ENCODE peak calls at places on chromosome 17, in four cellular contexts. Q is upper lobe of right lung, S is cardiac fibroblast, I is heart left ventricle. W is an unnamed sample.

GRCh38 chr17:56667925-56668324 is 74.4 kb downstream of the NOG start:
- DNase-seq in I (no peak), Q (no peak), S (no peak), W (no peak)

GRCh38 chr17:61405047-61405685 is 5.5 kb downstream of the TBX2 start:
- DNase-seq in I (no peak), S (peak; percentile 41), Q (no peak), W (no peak)

GRCh38 chr17:58760248-58760647 is 4.6 kb downstream of the PPM1E start:
- DNase-seq in I (no peak), S (no peak), Q (no peak), W (no peak)

GRCh38 chr17:30235386-30236296 is at the start of gene SLC6A4:
- DNase-seq in Q (no peak), S (no peak), I (no peak), W (no peak)

GRCh38 chr17:50221500-50222480 is 20.4 kb upstream of the COL1A1 start:
- DNase-seq in S (peak; percentile 66), Q (peak; percentile 93), I (no peak), W (peak; percentile 86)

GRCh38 chr17:50028207-50029120 is 27.4 kb upstream of the ITGA3 start:
- DNase-seq in S (peak; percentile 49), I (no peak), Q (peak; percentile 79), W (peak; percentile 46)

GRCh38 chr17:42098747-42099399 is 600 bp upstream of the ZNF385C start:
- DNase-seq in Q (no peak), S (no peak), I (no peak), W (no peak)

GRCh38 chr17:81665205-81666091 is 957 bp downstream of the OXLD1 start:
- DNase-seq in S (peak; percentile 28), Q (peak; percentile 78), I (no peak), W (peak; percentile 34)

GRCh38 chr17:51050291-51051033 is 70.2 kb downstream of the SPAG9 start:
- DNase-seq in I (no peak), S (peak; percentile 38), Q (no peak), W (no peak)

GRCh38 chr17:77914440-77915254 is 43.9 kb upstream of the TNRC6C start:
- DNase-seq in I (no peak), Q (no peak), S (no peak), W (peak; percentile 62)
- TF ChIP-seq CTCF in I (no peak), Q (no peak), S (no peak), W (no peak)

GRCh38 chr17:63151981-63152523 is 186.0 kb downstream of the TANC2 start:
- DNase-seq in I (no peak), S (no peak), Q (no peak), W (peak; percentile 55)
- H3K4me3 ChIP-seq in I (no peak overlapping the region), S (no peak overlapping the region), Q (no peak overlapping the region), W (no peak overlapping the region)

GRCh38 chr17:7479389-7480192 is at the start of gene ZBTB4:
- DNase-seq in I (peak; percentile 81), Q (peak; percentile 87), S (peak; percentile 39), W (peak; percentile 41)
- TF ChIP-seq CTCF in I (no peak), Q (no peak), S (no peak), W (no peak)

DNA sequence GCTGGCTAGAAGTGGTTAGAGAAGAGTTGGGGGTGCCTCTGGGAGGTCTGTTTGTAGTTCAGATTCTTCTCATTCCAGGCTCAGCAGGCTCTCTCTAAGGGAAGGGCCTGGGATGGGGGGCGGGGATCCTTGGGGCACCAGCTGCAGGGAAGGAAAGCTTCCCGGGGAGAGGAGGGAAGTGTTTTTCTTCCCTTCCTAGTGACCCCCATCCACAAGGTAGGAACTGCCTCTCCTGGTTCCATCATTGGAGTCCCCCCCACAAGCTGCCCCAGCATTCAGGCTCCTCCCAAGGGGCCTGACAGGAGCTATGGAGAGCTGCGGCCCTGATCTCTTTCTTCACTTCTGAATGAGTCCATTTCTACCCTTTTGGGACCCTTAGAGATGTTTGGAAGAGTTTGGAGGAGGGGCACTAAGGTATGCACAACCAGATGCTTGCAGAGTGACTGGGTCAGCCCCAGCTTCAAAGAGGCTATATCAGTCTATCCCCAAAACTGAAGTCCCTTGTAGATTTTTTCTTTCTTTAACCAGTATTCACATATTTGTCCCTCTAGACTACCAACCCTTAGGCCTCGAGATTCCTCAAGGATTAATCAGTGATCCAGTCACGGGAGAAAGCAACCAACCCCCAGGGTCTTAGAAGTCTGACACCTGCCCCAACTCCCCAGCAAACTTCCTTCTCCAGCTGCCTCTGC is 13.9 kb upstream of the FZD2 start:
- DNase-seq in Q (no peak), S (peak; percentile 80), I (no peak), W (peak; percentile 95)
- H3K4me3 ChIP-seq in Q (no peak overlapping the region), S (no peak overlapping the region), I (no peak overlapping the region), W (no peak overlapping the region)

DNA sequence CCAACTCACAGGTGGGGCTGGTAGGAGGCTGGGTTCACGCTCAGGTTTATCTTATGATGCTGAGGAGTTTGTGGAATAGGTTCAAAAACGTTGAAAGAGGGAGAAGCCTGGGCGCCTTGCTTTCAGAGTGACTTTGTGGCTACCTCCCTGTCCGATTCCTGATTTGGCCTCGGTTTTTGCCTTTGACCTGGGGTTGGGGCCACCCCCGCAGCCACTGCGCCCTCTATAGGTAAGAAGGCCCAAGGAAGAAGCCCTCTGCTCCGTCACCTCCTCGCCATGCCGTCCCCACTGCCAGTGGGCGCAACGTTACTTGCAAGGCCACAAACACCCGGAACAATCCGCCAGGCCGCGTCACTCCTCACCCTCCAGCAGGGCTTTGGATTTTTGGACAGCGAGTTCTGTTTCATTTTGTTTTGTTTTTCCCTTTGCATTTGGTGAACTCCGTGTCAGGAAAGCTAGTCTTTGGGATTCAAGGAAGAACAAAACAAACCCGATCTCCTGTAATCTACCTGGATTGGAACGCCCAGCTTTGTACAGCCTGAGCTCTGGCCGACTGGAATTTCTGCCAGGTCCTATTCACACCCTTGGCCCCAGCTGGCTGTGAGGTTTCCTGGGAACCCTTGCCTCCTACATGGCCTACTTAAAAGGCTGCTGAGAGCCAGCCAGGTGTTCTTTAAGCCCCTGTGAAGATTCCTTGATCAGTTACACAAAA is 60.7 kb downstream of the TBC1D16 start:
- DNase-seq in S (no peak), I (no peak), Q (peak; percentile 63), W (no peak)
- TF ChIP-seq CTCF in S (no peak), I (no peak), Q (peak; percentile 9), W (peak; percentile 41)

DNA sequence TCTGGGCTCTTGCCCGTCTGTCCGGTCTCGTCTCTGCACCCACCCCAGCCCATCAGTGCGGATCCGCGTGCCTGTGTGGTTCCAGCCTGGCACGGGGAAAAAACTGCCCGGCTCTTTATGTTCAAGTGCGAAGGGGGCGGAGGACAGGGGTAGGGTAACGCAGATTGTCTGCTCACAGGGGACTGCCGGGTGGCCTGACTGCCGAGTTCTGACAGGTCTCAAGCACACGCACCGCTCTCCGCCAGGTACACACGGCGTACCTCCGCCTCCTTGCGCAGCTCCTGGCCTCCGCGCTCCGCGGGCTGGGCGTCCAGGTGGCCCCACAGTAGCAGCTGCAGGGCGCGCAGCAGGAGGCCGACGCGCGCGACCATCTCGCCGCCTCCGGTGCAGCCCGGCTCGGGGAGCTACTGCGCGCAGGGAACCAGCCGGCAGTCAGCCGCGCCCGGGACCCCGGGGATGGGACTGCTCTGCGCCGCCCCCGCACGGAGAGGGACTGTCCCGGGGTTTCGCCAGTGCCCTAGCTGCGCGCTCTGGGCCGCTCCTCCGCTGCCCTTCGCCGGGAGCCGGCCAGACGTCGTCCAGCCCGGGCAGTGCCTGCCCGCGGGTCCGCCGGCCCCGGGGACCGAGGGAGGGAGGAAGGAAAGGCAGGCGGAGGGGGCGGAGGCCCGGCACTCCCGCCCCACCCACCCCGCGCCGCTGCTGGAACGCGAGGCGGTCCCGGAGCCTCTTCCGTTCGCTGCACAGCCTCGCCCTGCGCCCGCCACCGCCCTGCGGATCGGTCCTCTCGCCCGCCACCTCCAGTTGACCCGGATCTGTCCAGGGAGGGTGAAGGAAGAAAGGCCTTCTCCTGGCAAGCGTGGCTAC is at the start of gene MMP28:
- DNase-seq in Q (peak; percentile 88), S (peak; percentile 13), I (peak; percentile 48), W (no peak)
- H3K4me3 ChIP-seq in Q (peak within 1 kb of the TSS; percentile 64), S (peak within 1 kb of the TSS; percentile 43), I (peak within 1 kb of the TSS; percentile 63), W (peak within 1 kb of the TSS; percentile 56)

DNA sequence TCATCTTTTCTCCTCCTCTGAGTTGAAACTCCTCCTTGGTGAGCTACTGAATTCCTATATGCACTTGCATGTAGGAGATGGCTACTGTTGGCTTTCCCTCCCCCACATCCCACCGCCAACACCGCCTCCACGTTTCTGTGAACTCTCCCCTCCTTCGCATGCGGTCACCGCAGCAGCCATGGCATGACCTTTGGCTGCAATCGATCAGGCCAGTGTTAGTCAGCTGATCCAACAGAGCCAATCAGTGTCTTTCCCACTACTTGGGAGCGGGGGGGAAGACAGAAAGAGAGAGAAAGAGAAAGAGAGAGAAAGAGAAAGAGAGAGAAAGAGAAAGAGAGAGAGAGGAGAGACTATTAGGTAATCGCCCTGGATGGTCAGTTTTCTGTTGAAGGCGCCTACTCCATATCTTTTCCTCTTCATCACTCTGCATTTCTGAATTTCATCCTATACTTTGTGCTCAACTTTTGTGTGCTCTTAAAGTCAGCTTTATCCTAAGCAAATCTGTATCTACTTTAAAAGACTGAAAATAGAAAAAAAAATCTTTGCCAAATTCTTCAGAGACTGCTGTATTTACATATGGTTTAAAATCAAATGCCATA is 22.7 kb downstream of the ASGR1 start:
- DNase-seq in S (no peak), Q (no peak), I (no peak), W (no peak)
- TF ChIP-seq CTCF in S (no peak), Q (no peak), I (no peak), W (no peak)

DNA sequence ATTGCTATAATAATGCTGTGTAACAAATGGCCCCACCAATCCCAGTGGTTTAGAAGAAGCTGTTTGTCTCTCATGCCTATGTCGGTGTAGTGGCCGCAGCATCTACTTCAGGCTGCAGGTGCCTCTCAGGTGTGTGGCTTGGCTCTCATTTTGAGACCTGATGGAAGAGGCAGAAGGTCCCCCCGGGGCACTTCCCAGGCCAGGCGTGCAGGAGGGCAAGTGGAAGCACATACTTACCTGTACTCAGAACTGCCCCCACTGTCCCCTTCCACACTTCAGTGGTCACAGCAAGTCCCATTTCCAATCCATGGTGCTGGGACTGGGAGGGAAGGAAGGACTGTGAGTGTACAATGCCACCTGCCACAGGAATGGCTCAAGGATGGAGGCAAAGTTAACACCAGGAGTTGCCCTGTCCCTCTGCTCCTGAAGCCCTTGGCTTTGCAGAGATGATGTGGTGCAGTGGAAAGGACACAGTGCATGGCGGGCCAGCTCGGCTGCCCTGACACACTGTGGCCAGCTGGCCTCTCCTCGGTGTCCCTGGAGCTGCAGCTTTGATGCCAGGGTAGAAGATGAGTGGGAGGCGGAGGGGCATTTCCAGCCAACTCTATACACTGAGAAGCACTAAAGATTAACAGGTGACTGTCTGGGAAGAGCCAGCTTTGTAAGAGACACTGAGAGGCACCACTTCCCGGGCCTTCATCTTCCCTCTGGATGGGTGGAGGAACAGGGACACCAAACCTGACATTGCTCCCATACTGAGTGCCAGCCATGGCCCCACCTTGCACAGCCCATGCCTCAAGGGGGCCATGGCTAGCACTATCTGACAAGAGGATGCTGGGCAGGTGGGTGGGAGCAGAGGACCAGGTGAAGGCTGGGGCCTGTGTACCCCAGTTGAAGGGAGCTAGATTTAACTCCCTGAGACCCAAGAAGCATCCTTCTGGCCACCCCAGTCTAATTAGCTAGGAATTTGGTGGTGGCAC is 105.9 kb downstream of the METRNL start:
- DNase-seq in S (no peak), Q (no peak), I (peak; percentile 14), W (no peak)
- H3K4me3 ChIP-seq in S (no peak overlapping the region), Q (no peak overlapping the region), I (no peak overlapping the region), W (no peak overlapping the region)